ENCODE peak calls at places on chromosomes 1 and 21, in seven cellular contexts. V, H, C, Q, B, G and E are unnamed samples.

GRCh38 chr1:62508187-62508758 is 71.4 kb downstream of the USP1 start:
- DNase-seq in V (no peak), C (peak; percentile 9), Q (peak; percentile 15), H (peak; percentile 33), B (peak; percentile 48), G (peak; percentile 33), E (peak; percentile 48)

GRCh38 chr1:211478376-211478775 is 13.6 kb downstream of the RD3 start:
- DNase-seq in C (no peak), V (no peak), Q (no peak), G (no peak), H (no peak), B (no peak), E (no peak)

GRCh38 chr1:84877592-84877991 is 15.4 kb downstream of the LPAR3 start:
- DNase-seq in C (no peak), Q (no peak), G (no peak), V (no peak), B (no peak), H (no peak), E (no peak)

GRCh38 chr1:96416111-96416595 is 305.4 kb upstream of the PTBP2 start:
- DNase-seq in C (no peak), G (peak; percentile 41), V (no peak), Q (no peak), H (no peak), B (no peak), E (no peak)

GRCh38 chr1:152170287-152170933 is 11.4 kb upstream of the RPTN start:
- DNase-seq in V (no peak), B (no peak), H (no peak), G (no peak), Q (no peak), C (no peak), E (no peak)

GRCh38 chr1:183609313-183609712 is 19.1 kb upstream of the NCF2 start:
- DNase-seq in H (no peak), C (no peak), V (no peak), Q (peak; percentile 27), B (peak; percentile 43), G (peak; percentile 49), E (no peak)

GRCh38 chr1:186435336-186435735 is 25.6 kb downstream of the PDC start:
- DNase-seq in H (no peak), Q (no peak), G (no peak), V (no peak), B (no peak), C (no peak), E (no peak)

GRCh38 chr1:62437273-62437945 is 560 bp downstream of the USP1 start:
- DNase-seq in B (no peak), G (no peak), Q (peak; percentile 41), C (no peak), H (no peak), V (no peak), E (no peak)

GRCh38 chr1:67126111-67126746 is 8.5 kb downstream of the C1orf141 start:
- DNase-seq in G (no peak), H (no peak), C (no peak), B (no peak), V (no peak), Q (peak; percentile 42), E (no peak)

GRCh38 chr1:24203404-24203803 is 16.3 kb upstream of the IFNLR1 start:
- DNase-seq in B (no peak), C (no peak), V (no peak), Q (no peak), G (no peak), H (peak; percentile 18), E (peak; percentile 54)

GRCh38 chr1:28507646-28508434 is 2.0 kb downstream of the RCC1 start:
- DNase-seq in B (no peak), Q (no peak), H (no peak), C (no peak), V (no peak), G (no peak), E (no peak)

GRCh38 chr21:38979271-38980196 is 173.8 kb downstream of the ETS2 start:
- DNase-seq in Q (no peak), B (no peak), G (no peak), H (no peak), V (peak; percentile 62), C (no peak), E (no peak)

GRCh38 chr1:38840281-38840680 is 19.3 kb downstream of the RRAGC start:
- DNase-seq in Q (no peak), G (no peak), V (no peak), H (no peak), B (no peak), C (no peak), E (no peak)

GRCh38 chr1:45802343-45803298 is 791 bp upstream of the MAST2 start:
- DNase-seq in Q (peak; percentile 89), G (peak; percentile 81), H (peak; percentile 57), C (no peak), V (peak; percentile 53), B (peak; percentile 84), E (peak; percentile 53)

GRCh38 chr1:45803299-45803780 is at the start of gene MAST2:
- DNase-seq in Q (peak; percentile 97), C (no peak), H (peak; percentile 56), G (peak; percentile 99), V (peak; percentile 38), B (peak; percentile 67), E (peak; percentile 85)

GRCh38 chr1:45800899-45801298 is 2.5 kb upstream of the MAST2 start:
- DNase-seq in C (no peak), V (no peak), B (no peak), G (no peak), H (no peak), Q (no peak), E (no peak)

GRCh38 chr1:45806129-45806528 is 2.7 kb downstream of the MAST2 start:
- DNase-seq in H (no peak), Q (no peak), V (no peak), B (no peak), C (no peak), G (no peak), E (no peak)

GRCh38 chr1:45804671-45804973 is 1.2 kb downstream of the MAST2 start:
- DNase-seq in B (no peak), G (no peak), H (no peak), Q (no peak), V (no peak), C (no peak), E (no peak)
- TF ChIP-seq JUND in B (no peak), G (no peak), H (no peak), Q (no peak), V (no peak), C (no peak), E (no peak)

GRCh38 chr1:94754101-94754500 is 66.1 kb upstream of the SLC44A3 start:
- DNase-seq in H (no peak), V (no peak), Q (no peak), G (no peak), C (no peak), B (no peak), E (no peak)
- TF ChIP-seq JUND in H (no peak), V (no peak), Q (no peak), G (no peak), C (no peak), B (no peak), E (no peak)

DNA sequence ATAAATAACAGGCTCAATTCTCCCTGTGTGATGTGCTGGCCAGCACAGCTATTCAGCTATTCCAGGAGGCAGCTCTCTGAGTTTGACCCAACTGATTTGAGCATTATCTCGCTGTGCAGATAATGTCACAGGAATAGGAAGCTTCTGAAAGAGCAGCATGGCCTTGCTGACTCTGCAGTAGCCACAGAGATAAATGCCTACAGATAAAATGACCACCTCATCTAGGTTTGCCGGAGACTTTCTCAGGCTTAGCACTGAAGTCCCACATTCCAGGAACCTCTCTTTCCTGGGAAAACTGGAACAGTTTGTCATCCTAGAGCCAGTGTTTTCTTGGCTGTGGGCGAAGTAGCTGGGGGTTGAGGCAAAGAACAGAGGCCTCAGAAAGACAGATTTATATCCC is 98.9 kb downstream of the MRPL39 start:
- DNase-seq in H (no peak), G (peak; percentile 3), C (no peak), B (no peak), Q (no peak), V (no peak), E (no peak)
- TF ChIP-seq JUND in H (no peak), G (no peak), C (no peak), B (no peak), Q (no peak), V (no peak), E (no peak)

DNA sequence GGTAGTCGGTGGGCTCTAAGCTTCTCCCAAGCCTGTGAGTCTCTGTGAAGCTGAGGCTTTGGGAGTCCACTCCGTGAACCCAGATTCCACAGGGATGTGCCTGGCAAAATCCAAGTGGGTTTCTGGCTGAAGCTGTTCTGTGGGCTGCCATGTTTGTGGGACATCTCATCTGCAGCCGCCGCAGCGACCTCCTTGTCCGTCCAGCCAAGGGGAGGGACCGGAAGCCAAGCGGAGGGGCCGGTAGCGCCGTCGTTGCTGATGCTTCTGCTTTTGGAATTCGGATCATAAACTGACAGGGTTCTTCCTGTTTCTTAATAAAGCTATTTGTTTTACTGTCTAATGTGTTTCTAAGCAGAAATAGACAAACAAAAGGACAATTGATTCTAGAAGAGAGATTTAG is 13.3 kb downstream of the KIF26B start:
- DNase-seq in H (no peak), G (no peak), V (no peak), C (no peak), B (no peak), Q (no peak), E (no peak)
- TF ChIP-seq JUND in H (no peak), G (no peak), V (no peak), C (no peak), B (no peak), Q (no peak), E (no peak)

GRCh38 chr21:46129846-46130651 is 25.3 kb downstream of the FTCD start:
- DNase-seq in H (no peak), B (no peak), G (no peak), V (no peak), C (no peak), Q (no peak), E (no peak)
- TF ChIP-seq JUND in H (no peak), B (no peak), G (no peak), V (no peak), C (no peak), Q (no peak), E (no peak)

GRCh38 chr1:177877086-177877485 is 92.8 kb downstream of the SEC16B start:
- DNase-seq in Q (no peak), H (no peak), B (no peak), V (no peak), C (no peak), G (no peak), E (no peak)

GRCh38 chr1:177869586-177869985 is 100.3 kb downstream of the SEC16B start:
- DNase-seq in G (no peak), B (no peak), H (no peak), C (no peak), V (no peak), Q (no peak), E (no peak)

GRCh38 chr1:177872563-177872900 is 97.3 kb downstream of the SEC16B start:
- DNase-seq in B (peak; percentile 64), H (no peak), G (no peak), Q (no peak), V (no peak), C (no peak), E (no peak)

GRCh38 chr1:177871633-177872562 is 98.0 kb downstream of the SEC16B start:
- DNase-seq in V (no peak), Q (no peak), H (no peak), B (no peak), C (no peak), G (no peak), E (peak; percentile 11)

GRCh38 chr1:177873238-177873637 is 96.6 kb downstream of the SEC16B start:
- DNase-seq in V (no peak), H (no peak), B (peak; percentile 3), Q (no peak), C (no peak), G (no peak), E (no peak)
- TF ChIP-seq JUND in V (no peak), H (no peak), B (no peak), Q (no peak), C (no peak), G (no peak), E (no peak)

GRCh38 chr1:233094691-233095090 is 144.3 kb downstream of the NTPCR start:
- DNase-seq in V (no peak), H (no peak), C (no peak), G (no peak), Q (no peak), B (no peak), E (no peak)
- TF ChIP-seq JUND in V (no peak), H (no peak), C (no peak), G (no peak), Q (no peak), B (no peak), E (no peak)